ENCODE peak calls at places on chromosomes 5 and 9, in four cellular contexts. One of them, this sample, is unnamed.
A peak's percentile ranks its signal among the peaks of the same experiment; 100 is the strongest.

GRCh38 chr5:149517461-149518122 is 33.6 kb downstream of the CSNK1A1 start:
- DNase-seq in activated CD8-positive, alpha-beta T cell treated with anti-CD3 and anti-CD28 coated beads for 36 hours: no peak
- DNase-seq in right lobe of liver: no peak
- DNase-seq in foreskin fibroblast: no peak
- DNase-seq in this sample: no peak

GRCh38 chr5:5573798-5574380 is 151.4 kb downstream of the ICE1 start:
- DNase-seq in activated CD8-positive, alpha-beta T cell treated with anti-CD3 and anti-CD28 coated beads for 36 hours: no peak
- DNase-seq in foreskin fibroblast: no peak
- DNase-seq in right lobe of liver: no peak
- DNase-seq in this sample: no peak

GRCh38 chr5:137752873-137753226 is 1.3 kb downstream of the HNRNPA0 start:
- DNase-seq in activated CD8-positive, alpha-beta T cell treated with anti-CD3 and anti-CD28 coated beads for 36 hours: peak; percentile 59
- DNase-seq in right lobe of liver: no peak
- DNase-seq in foreskin fibroblast: no peak
- DNase-seq in this sample: no peak

GRCh38 chr9:123507992-123508391 is 152.0 kb downstream of the CRB2 start:
- DNase-seq in foreskin fibroblast: no peak
- DNase-seq in activated CD8-positive, alpha-beta T cell treated with anti-CD3 and anti-CD28 coated beads for 36 hours: no peak
- DNase-seq in right lobe of liver: no peak
- DNase-seq in this sample: no peak

GRCh38 chr5:115196161-115196560 is 26.5 kb upstream of the TRIM36 start:
- DNase-seq in right lobe of liver: no peak
- DNase-seq in foreskin fibroblast: no peak
- DNase-seq in activated CD8-positive, alpha-beta T cell treated with anti-CD3 and anti-CD28 coated beads for 36 hours: no peak
- DNase-seq in this sample: no peak

GRCh38 chr5:171365351-171365750 is 22.3 kb upstream of the NPM1 start:
- DNase-seq in foreskin fibroblast: no peak
- DNase-seq in right lobe of liver: no peak
- DNase-seq in activated CD8-positive, alpha-beta T cell treated with anti-CD3 and anti-CD28 coated beads for 36 hours: peak; percentile 21
- DNase-seq in this sample: no peak

GRCh38 chr9:19922476-19923118 is 133.8 kb upstream of the SLC24A2 start:
- DNase-seq in right lobe of liver: no peak
- DNase-seq in foreskin fibroblast: peak; percentile 48
- DNase-seq in activated CD8-positive, alpha-beta T cell treated with anti-CD3 and anti-CD28 coated beads for 36 hours: no peak
- DNase-seq in this sample: no peak

GRCh38 chr9:76415731-76416130 is 21.5 kb upstream of the RFK start:
- DNase-seq in foreskin fibroblast: peak; percentile 23
- DNase-seq in activated CD8-positive, alpha-beta T cell treated with anti-CD3 and anti-CD28 coated beads for 36 hours: no peak
- DNase-seq in right lobe of liver: no peak
- DNase-seq in this sample: no peak

GRCh38 chr5:72539038-72539437 is 31.8 kb upstream of the ZNF366 start:
- DNase-seq in foreskin fibroblast: no peak
- DNase-seq in right lobe of liver: no peak
- DNase-seq in activated CD8-positive, alpha-beta T cell treated with anti-CD3 and anti-CD28 coated beads for 36 hours: no peak
- DNase-seq in this sample: no peak

GRCh38 chr5:127892467-127893207 is 189.4 kb downstream of the CCDC192 start:
- DNase-seq in foreskin fibroblast: no peak
- DNase-seq in activated CD8-positive, alpha-beta T cell treated with anti-CD3 and anti-CD28 coated beads for 36 hours: no peak
- DNase-seq in right lobe of liver: no peak
- DNase-seq in this sample: no peak

GRCh38 chr5:891117-891836 is 1.3 kb downstream of the BRD9 start:
- DNase-seq in activated CD8-positive, alpha-beta T cell treated with anti-CD3 and anti-CD28 coated beads for 36 hours: no peak
- DNase-seq in foreskin fibroblast: no peak
- DNase-seq in right lobe of liver: no peak
- DNase-seq in this sample: no peak

GRCh38 chr5:143887302-143887638 is 75.3 kb downstream of the HMHB1 start:
- DNase-seq in right lobe of liver: no peak
- DNase-seq in activated CD8-positive, alpha-beta T cell treated with anti-CD3 and anti-CD28 coated beads for 36 hours: no peak
- DNase-seq in foreskin fibroblast: peak; percentile 73
- DNase-seq in this sample: no peak

GRCh38 chr5:124172389-124173003 is 573.9 kb downstream of the ZNF608 start:
- DNase-seq in foreskin fibroblast: no peak
- DNase-seq in activated CD8-positive, alpha-beta T cell treated with anti-CD3 and anti-CD28 coated beads for 36 hours: no peak
- DNase-seq in right lobe of liver: no peak
- DNase-seq in this sample: no peak

GRCh38 chr9:130972277-130972956 is 33.4 kb upstream of the FIBCD1 start:
- DNase-seq in activated CD8-positive, alpha-beta T cell treated with anti-CD3 and anti-CD28 coated beads for 36 hours: no peak
- DNase-seq in right lobe of liver: no peak
- DNase-seq in foreskin fibroblast: no peak
- DNase-seq in this sample: no peak

GRCh38 chr5:56532411-56532935 is 282.9 kb upstream of the MAP3K1 start:
- DNase-seq in activated CD8-positive, alpha-beta T cell treated with anti-CD3 and anti-CD28 coated beads for 36 hours: no peak
- DNase-seq in right lobe of liver: no peak
- DNase-seq in foreskin fibroblast: no peak
- DNase-seq in this sample: no peak

GRCh38 chr5:61401726-61402125 is 69.7 kb downstream of the ZSWIM6 start:
- DNase-seq in activated CD8-positive, alpha-beta T cell treated with anti-CD3 and anti-CD28 coated beads for 36 hours: no peak
- DNase-seq in foreskin fibroblast: no peak
- DNase-seq in right lobe of liver: no peak
- DNase-seq in this sample: no peak

GRCh38 chr9:123339666-123340414 is 16.2 kb upstream of the CRB2 start:
- DNase-seq in right lobe of liver: no peak
- DNase-seq in foreskin fibroblast: no peak
- DNase-seq in activated CD8-positive, alpha-beta T cell treated with anti-CD3 and anti-CD28 coated beads for 36 hours: peak; percentile 87
- DNase-seq in this sample: peak; percentile 71

GRCh38 chr5:136374638-136375037 is 9.3 kb upstream of the TRPC7 start:
- DNase-seq in foreskin fibroblast: no peak
- DNase-seq in right lobe of liver: no peak
- DNase-seq in activated CD8-positive, alpha-beta T cell treated with anti-CD3 and anti-CD28 coated beads for 36 hours: no peak
- DNase-seq in this sample: no peak

GRCh38 chr9:135297716-135298075 is 181.9 kb upstream of the PPP1R26 start:
- DNase-seq in activated CD8-positive, alpha-beta T cell treated with anti-CD3 and anti-CD28 coated beads for 36 hours: no peak
- DNase-seq in right lobe of liver: no peak
- DNase-seq in foreskin fibroblast: no peak
- DNase-seq in this sample: no peak

GRCh38 chr9:123656565-123656964 is 273.4 kb downstream of the DENND1A start:
- DNase-seq in right lobe of liver: no peak
- DNase-seq in foreskin fibroblast: no peak
- DNase-seq in activated CD8-positive, alpha-beta T cell treated with anti-CD3 and anti-CD28 coated beads for 36 hours: no peak
- DNase-seq in this sample: no peak

GRCh38 chr5:52725065-52725746 is 62.5 kb upstream of the ITGA1 start:
- DNase-seq in activated CD8-positive, alpha-beta T cell treated with anti-CD3 and anti-CD28 coated beads for 36 hours: peak; percentile 76
- DNase-seq in foreskin fibroblast: no peak
- DNase-seq in right lobe of liver: no peak
- DNase-seq in this sample: peak; percentile 61

GRCh38 chr5:123285122-123286011 is 137.8 kb downstream of the CEP120 start:
- DNase-seq in activated CD8-positive, alpha-beta T cell treated with anti-CD3 and anti-CD28 coated beads for 36 hours: no peak
- DNase-seq in foreskin fibroblast: peak; percentile 31
- DNase-seq in right lobe of liver: no peak
- DNase-seq in this sample: no peak

GRCh38 chr5:155101697-155102096 is 88.1 kb downstream of the KIF4B start:
- DNase-seq in foreskin fibroblast: no peak
- DNase-seq in right lobe of liver: no peak
- DNase-seq in activated CD8-positive, alpha-beta T cell treated with anti-CD3 and anti-CD28 coated beads for 36 hours: no peak
- DNase-seq in this sample: no peak

GRCh38 chr9:35516481-35516880 is 26.6 kb downstream of the RUSC2 start:
- DNase-seq in right lobe of liver: no peak
- DNase-seq in activated CD8-positive, alpha-beta T cell treated with anti-CD3 and anti-CD28 coated beads for 36 hours: no peak
- DNase-seq in foreskin fibroblast: peak; percentile 72
- DNase-seq in this sample: no peak

GRCh38 chr5:177147239-177147638 is 13.7 kb downstream of the NSD1 start:
- DNase-seq in right lobe of liver: no peak
- DNase-seq in activated CD8-positive, alpha-beta T cell treated with anti-CD3 and anti-CD28 coated beads for 36 hours: no peak
- DNase-seq in foreskin fibroblast: no peak
- DNase-seq in this sample: peak; percentile 17

GRCh38 chr5:139181835-139182452 is 16.2 kb downstream of the SIL1 start:
- DNase-seq in foreskin fibroblast: peak; percentile 61
- DNase-seq in activated CD8-positive, alpha-beta T cell treated with anti-CD3 and anti-CD28 coated beads for 36 hours: no peak
- DNase-seq in right lobe of liver: no peak
- DNase-seq in this sample: no peak

GRCh38 chr9:127897194-127897692 is 2.2 kb downstream of the ST6GALNAC6 start:
- DNase-seq in activated CD8-positive, alpha-beta T cell treated with anti-CD3 and anti-CD28 coated beads for 36 hours: peak; percentile 56
- DNase-seq in foreskin fibroblast: peak; percentile 71
- DNase-seq in right lobe of liver: peak; percentile 86
- DNase-seq in this sample: peak; percentile 78

GRCh38 chr5:175706499-175706898 is 48.6 kb downstream of the HRH2 start:
- DNase-seq in activated CD8-positive, alpha-beta T cell treated with anti-CD3 and anti-CD28 coated beads for 36 hours: no peak
- DNase-seq in right lobe of liver: no peak
- DNase-seq in foreskin fibroblast: no peak
- DNase-seq in this sample: no peak

GRCh38 chr9:73741316-73741715 is 589.7 kb downstream of the ANXA1 start:
- DNase-seq in foreskin fibroblast: no peak
- DNase-seq in right lobe of liver: no peak
- DNase-seq in activated CD8-positive, alpha-beta T cell treated with anti-CD3 and anti-CD28 coated beads for 36 hours: no peak
- DNase-seq in this sample: no peak

GRCh38 chr5:117414926-117415325 is 840.3 kb upstream of the SEMA6A start:
- DNase-seq in foreskin fibroblast: no peak
- DNase-seq in right lobe of liver: no peak
- DNase-seq in activated CD8-positive, alpha-beta T cell treated with anti-CD3 and anti-CD28 coated beads for 36 hours: no peak
- DNase-seq in this sample: no peak

GRCh38 chr9:91408475-91408874 is 15.2 kb downstream of the NFIL3 start:
- DNase-seq in foreskin fibroblast: no peak
- DNase-seq in right lobe of liver: no peak
- DNase-seq in activated CD8-positive, alpha-beta T cell treated with anti-CD3 and anti-CD28 coated beads for 36 hours: no peak
- DNase-seq in this sample: no peak

GRCh38 chr5:32353420-32353819 is 40.7 kb upstream of the MTMR12 start:
- DNase-seq in activated CD8-positive, alpha-beta T cell treated with anti-CD3 and anti-CD28 coated beads for 36 hours: no peak
- DNase-seq in right lobe of liver: no peak
- DNase-seq in foreskin fibroblast: no peak
- DNase-seq in this sample: no peak

GRCh38 chr5:98638701-98639100 is 134.8 kb upstream of the RGMB start:
- DNase-seq in foreskin fibroblast: peak; percentile 72
- DNase-seq in right lobe of liver: no peak
- DNase-seq in activated CD8-positive, alpha-beta T cell treated with anti-CD3 and anti-CD28 coated beads for 36 hours: no peak
- DNase-seq in this sample: no peak

GRCh38 chr5:9782806-9783560 is 152.8 kb upstream of the TAS2R1 start:
- DNase-seq in activated CD8-positive, alpha-beta T cell treated with anti-CD3 and anti-CD28 coated beads for 36 hours: no peak
- DNase-seq in right lobe of liver: no peak
- DNase-seq in foreskin fibroblast: peak; percentile 71
- DNase-seq in this sample: no peak

GRCh38 chr9:127523312-127523851 is 72.1 kb downstream of the LRSAM1 start:
- DNase-seq in foreskin fibroblast: peak; percentile 58
- DNase-seq in right lobe of liver: no peak
- DNase-seq in activated CD8-positive, alpha-beta T cell treated with anti-CD3 and anti-CD28 coated beads for 36 hours: peak; percentile 76
- DNase-seq in this sample: no peak

DNA sequence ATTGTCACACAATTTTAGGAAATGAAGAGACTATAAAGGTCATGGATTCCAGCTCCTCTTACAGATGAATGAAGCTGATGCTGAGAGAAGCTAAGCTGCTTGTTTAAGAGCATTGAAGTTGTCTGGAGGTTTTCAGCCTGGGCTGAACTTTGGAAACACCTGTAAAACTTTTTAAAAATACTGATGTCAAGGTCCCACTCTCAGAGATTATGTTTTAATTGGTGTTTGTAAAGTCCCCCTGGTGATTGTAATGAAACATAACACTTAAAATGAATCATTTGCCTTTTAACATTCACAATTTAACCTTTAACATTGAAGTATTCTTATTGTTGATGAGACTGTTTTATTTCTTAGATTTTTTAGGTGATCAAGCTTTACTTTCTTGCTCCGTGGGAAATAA is 16.4 kb downstream of the RAD23B start:
- DNase-seq in foreskin fibroblast: no peak
- DNase-seq in activated CD8-positive, alpha-beta T cell treated with anti-CD3 and anti-CD28 coated beads for 36 hours: no peak
- DNase-seq in right lobe of liver: no peak
- DNase-seq in this sample: no peak
- TF ChIP-seq CTCF in foreskin fibroblast: no peak
- TF ChIP-seq CTCF in activated CD8-positive, alpha-beta T cell treated with anti-CD3 and anti-CD28 coated beads for 36 hours: peak; percentile 41
- TF ChIP-seq CTCF in right lobe of liver: no peak
- TF ChIP-seq CTCF in this sample: peak; percentile 19

GRCh38 chr5:68891718-68892117 is 202.1 kb upstream of the SLC30A5 start:
- DNase-seq in foreskin fibroblast: no peak
- DNase-seq in right lobe of liver: no peak
- DNase-seq in activated CD8-positive, alpha-beta T cell treated with anti-CD3 and anti-CD28 coated beads for 36 hours: peak; percentile 65
- DNase-seq in this sample: no peak
- TF ChIP-seq CTCF in foreskin fibroblast: no peak
- TF ChIP-seq CTCF in right lobe of liver: no peak
- TF ChIP-seq CTCF in activated CD8-positive, alpha-beta T cell treated with anti-CD3 and anti-CD28 coated beads for 36 hours: no peak
- TF ChIP-seq CTCF in this sample: no peak

GRCh38 chr5:147939431-147940114 is 33.2 kb upstream of the C5orf46 start:
- DNase-seq in foreskin fibroblast: no peak
- DNase-seq in right lobe of liver: no peak
- DNase-seq in activated CD8-positive, alpha-beta T cell treated with anti-CD3 and anti-CD28 coated beads for 36 hours: no peak
- DNase-seq in this sample: no peak

GRCh38 chr5:147930759-147931158 is 24.4 kb upstream of the C5orf46 start:
- DNase-seq in activated CD8-positive, alpha-beta T cell treated with anti-CD3 and anti-CD28 coated beads for 36 hours: no peak
- DNase-seq in foreskin fibroblast: no peak
- DNase-seq in right lobe of liver: no peak
- DNase-seq in this sample: no peak

GRCh38 chr5:147935032-147935431 is 28.7 kb upstream of the C5orf46 start:
- DNase-seq in foreskin fibroblast: no peak
- DNase-seq in activated CD8-positive, alpha-beta T cell treated with anti-CD3 and anti-CD28 coated beads for 36 hours: no peak
- DNase-seq in right lobe of liver: no peak
- DNase-seq in this sample: no peak
- TF ChIP-seq CTCF in foreskin fibroblast: no peak
- TF ChIP-seq CTCF in activated CD8-positive, alpha-beta T cell treated with anti-CD3 and anti-CD28 coated beads for 36 hours: no peak
- TF ChIP-seq CTCF in right lobe of liver: peak; percentile 68
- TF ChIP-seq CTCF in this sample: peak; percentile 55

DNA sequence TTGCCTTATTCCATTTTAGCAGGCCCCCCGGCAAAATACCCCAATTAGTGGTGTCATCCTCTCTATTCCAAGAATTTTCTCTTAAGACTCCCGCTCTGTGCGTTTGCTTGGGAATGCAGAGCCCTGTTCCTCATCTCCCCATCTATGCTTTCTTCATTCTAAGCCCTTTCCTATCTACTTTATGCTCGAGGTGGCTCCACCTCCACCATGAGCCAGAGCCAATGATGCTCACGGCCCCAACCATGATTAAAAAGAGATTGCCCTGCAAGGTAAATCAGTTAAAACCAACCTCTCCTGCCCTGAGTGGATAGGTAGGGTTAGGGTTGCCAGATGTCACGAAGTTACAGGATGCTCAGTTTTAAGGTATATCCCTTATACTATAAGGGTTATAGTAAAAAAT is 677 bp upstream of the TXNDC15 start:
- DNase-seq in activated CD8-positive, alpha-beta T cell treated with anti-CD3 and anti-CD28 coated beads for 36 hours: peak; percentile 54
- DNase-seq in right lobe of liver: no peak
- DNase-seq in foreskin fibroblast: no peak
- DNase-seq in this sample: no peak
- TF ChIP-seq CTCF in activated CD8-positive, alpha-beta T cell treated with anti-CD3 and anti-CD28 coated beads for 36 hours: no peak
- TF ChIP-seq CTCF in right lobe of liver: no peak
- TF ChIP-seq CTCF in foreskin fibroblast: no peak
- TF ChIP-seq CTCF in this sample: no peak

This sample was measured in Peyer's patch.